ENCODE peak calls at places on chromosome 12, in six cellular contexts. One of them, this sample, is unnamed.

GRCh38 chr12:51328587-51328986 is 4.6 kb upstream of the BIN2 start:
- DNase-seq in esophagus squamous epithelium: no peak
- DNase-seq in WERI-Rb-1: no peak
- DNase-seq in dorsolateral prefrontal cortex: no peak
- DNase-seq in cardiac muscle cell: no peak
- DNase-seq in fibroblast of pulmonary artery: no peak
- DNase-seq in this sample: no peak

GRCh38 chr12:30515351-30515750 is 180.3 kb downstream of the IPO8 start:
- DNase-seq in esophagus squamous epithelium: no peak
- DNase-seq in WERI-Rb-1: no peak
- DNase-seq in dorsolateral prefrontal cortex: no peak
- DNase-seq in cardiac muscle cell: peak
- DNase-seq in fibroblast of pulmonary artery: peak
- DNase-seq in this sample: no peak

GRCh38 chr12:75703131-75703530 is 191.7 kb upstream of the KRR1 start:
- DNase-seq in esophagus squamous epithelium: no peak
- DNase-seq in WERI-Rb-1: no peak
- DNase-seq in dorsolateral prefrontal cortex: no peak
- DNase-seq in cardiac muscle cell: no peak
- DNase-seq in fibroblast of pulmonary artery: no peak
- DNase-seq in this sample: no peak

GRCh38 chr12:24909667-24910066 is 39.2 kb downstream of the BCAT1 start:
- DNase-seq in esophagus squamous epithelium: peak
- DNase-seq in WERI-Rb-1: no peak
- DNase-seq in dorsolateral prefrontal cortex: no peak
- DNase-seq in cardiac muscle cell: peak
- DNase-seq in fibroblast of pulmonary artery: peak
- DNase-seq in this sample: peak

GRCh38 chr12:120199595-120200306 is 1.2 kb downstream of the RPLP0 start:
- DNase-seq in esophagus squamous epithelium: no peak
- DNase-seq in WERI-Rb-1: no peak
- DNase-seq in dorsolateral prefrontal cortex: no peak
- DNase-seq in cardiac muscle cell: peak
- DNase-seq in fibroblast of pulmonary artery: peak
- DNase-seq in this sample: no peak

GRCh38 chr12:30914986-30915591 is 11.5 kb upstream of the TSPAN11 start:
- DNase-seq in esophagus squamous epithelium: no peak
- DNase-seq in WERI-Rb-1: no peak
- DNase-seq in dorsolateral prefrontal cortex: no peak
- DNase-seq in cardiac muscle cell: no peak
- DNase-seq in fibroblast of pulmonary artery: no peak
- DNase-seq in this sample: no peak

GRCh38 chr12:19338405-19338804 is 100.9 kb upstream of the AEBP2 start:
- DNase-seq in esophagus squamous epithelium: no peak
- DNase-seq in WERI-Rb-1: no peak
- DNase-seq in dorsolateral prefrontal cortex: no peak
- DNase-seq in cardiac muscle cell: peak
- DNase-seq in fibroblast of pulmonary artery: peak
- DNase-seq in this sample: no peak

GRCh38 chr12:22289250-22289649 is 45.3 kb downstream of the ST8SIA1 start:
- DNase-seq in esophagus squamous epithelium: no peak
- DNase-seq in WERI-Rb-1: no peak
- DNase-seq in dorsolateral prefrontal cortex: no peak
- DNase-seq in cardiac muscle cell: no peak
- DNase-seq in fibroblast of pulmonary artery: no peak
- DNase-seq in this sample: no peak

GRCh38 chr12:98373982-98374381 is 141.4 kb upstream of the TMPO start:
- DNase-seq in esophagus squamous epithelium: no peak
- DNase-seq in WERI-Rb-1: no peak
- DNase-seq in dorsolateral prefrontal cortex: no peak
- DNase-seq in cardiac muscle cell: peak
- DNase-seq in fibroblast of pulmonary artery: peak
- DNase-seq in this sample: no peak

GRCh38 chr12:98373019-98373554 is 142.3 kb upstream of the TMPO start:
- DNase-seq in esophagus squamous epithelium: no peak
- DNase-seq in WERI-Rb-1: no peak
- DNase-seq in dorsolateral prefrontal cortex: no peak
- DNase-seq in cardiac muscle cell: peak
- DNase-seq in fibroblast of pulmonary artery: peak
- DNase-seq in this sample: no peak

GRCh38 chr12:3743803-3744202 is 9.1 kb downstream of the CRACR2A start:
- DNase-seq in esophagus squamous epithelium: no peak
- DNase-seq in WERI-Rb-1: no peak
- DNase-seq in dorsolateral prefrontal cortex: no peak
- DNase-seq in cardiac muscle cell: peak
- DNase-seq in fibroblast of pulmonary artery: peak
- DNase-seq in this sample: no peak

GRCh38 chr12:84607170-84607569 is 305.4 kb downstream of the SLC6A15 start:
- DNase-seq in esophagus squamous epithelium: no peak
- DNase-seq in WERI-Rb-1: no peak
- DNase-seq in dorsolateral prefrontal cortex: no peak
- DNase-seq in cardiac muscle cell: no peak
- DNase-seq in fibroblast of pulmonary artery: no peak
- DNase-seq in this sample: no peak

GRCh38 chr12:52390739-52391617 is 5.5 kb upstream of the KRT84 start:
- DNase-seq in esophagus squamous epithelium: no peak
- DNase-seq in WERI-Rb-1: no peak
- DNase-seq in dorsolateral prefrontal cortex: no peak
- DNase-seq in cardiac muscle cell: peak
- DNase-seq in fibroblast of pulmonary artery: peak
- DNase-seq in this sample: no peak

GRCh38 chr12:45535610-45536180 is 193.8 kb upstream of the ARID2 start:
- DNase-seq in esophagus squamous epithelium: no peak
- DNase-seq in WERI-Rb-1: no peak
- DNase-seq in dorsolateral prefrontal cortex: no peak
- DNase-seq in cardiac muscle cell: no peak
- DNase-seq in fibroblast of pulmonary artery: no peak
- DNase-seq in this sample: no peak

GRCh38 chr12:130401703-130402102 is 64.0 kb downstream of the PIWIL1 start:
- DNase-seq in esophagus squamous epithelium: no peak
- DNase-seq in WERI-Rb-1: peak
- DNase-seq in dorsolateral prefrontal cortex: no peak
- DNase-seq in cardiac muscle cell: no peak
- DNase-seq in fibroblast of pulmonary artery: no peak
- DNase-seq in this sample: no peak
- TF ChIP-seq CTCF in esophagus squamous epithelium: no peak
- TF ChIP-seq CTCF in WERI-Rb-1: peak
- TF ChIP-seq CTCF in dorsolateral prefrontal cortex: peak
- TF ChIP-seq CTCF in cardiac muscle cell: no peak
- TF ChIP-seq CTCF in fibroblast of pulmonary artery: no peak
- TF ChIP-seq CTCF in this sample: peak

DNA sequence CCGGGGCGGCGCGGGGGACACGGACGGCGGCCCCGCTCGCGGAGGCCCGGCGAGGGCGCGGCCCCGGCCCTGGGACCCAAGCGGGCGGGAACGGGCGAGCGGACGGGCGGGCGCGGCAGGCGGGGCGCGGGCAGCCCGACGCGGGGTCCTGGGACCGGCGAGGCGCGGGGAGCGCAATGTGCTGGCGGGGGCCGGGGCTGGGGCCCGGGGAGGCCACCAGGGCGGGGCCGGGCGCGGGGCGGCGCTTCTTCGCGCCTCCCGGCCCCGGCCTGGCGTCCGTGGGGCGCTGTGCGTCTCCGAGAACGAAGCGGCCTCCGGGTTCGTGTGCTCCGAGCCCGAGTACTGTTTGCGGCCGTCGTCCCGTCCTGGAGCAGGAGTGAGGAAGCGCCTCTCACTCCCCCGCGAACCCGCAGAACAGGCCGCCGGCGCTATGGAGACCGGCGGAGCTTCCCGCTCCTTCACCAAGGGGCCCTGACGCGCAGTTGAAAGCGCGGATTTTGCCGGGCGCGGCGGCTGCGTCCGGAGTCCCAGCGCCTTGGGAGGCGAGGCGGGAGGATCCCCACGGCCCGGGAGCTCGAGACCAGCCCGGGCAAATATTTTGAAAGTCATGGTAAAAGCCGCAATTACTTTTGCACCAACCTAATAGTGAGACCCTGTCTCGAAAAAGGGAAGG is 415 bp upstream of the ANKLE2 start:
- DNase-seq in esophagus squamous epithelium: no peak
- DNase-seq in WERI-Rb-1: peak
- DNase-seq in dorsolateral prefrontal cortex: peak
- DNase-seq in cardiac muscle cell: peak
- DNase-seq in fibroblast of pulmonary artery: peak
- DNase-seq in this sample: peak
- TF ChIP-seq CTCF in esophagus squamous epithelium: peak
- TF ChIP-seq CTCF in WERI-Rb-1: peak
- TF ChIP-seq CTCF in dorsolateral prefrontal cortex: peak
- TF ChIP-seq CTCF in cardiac muscle cell: peak
- TF ChIP-seq CTCF in fibroblast of pulmonary artery: no peak
- TF ChIP-seq CTCF in this sample: peak

GRCh38 chr12:26921886-26922285 is 15.9 kb downstream of the INTS13 start:
- DNase-seq in esophagus squamous epithelium: no peak
- DNase-seq in WERI-Rb-1: no peak
- DNase-seq in dorsolateral prefrontal cortex: no peak
- DNase-seq in cardiac muscle cell: no peak
- DNase-seq in fibroblast of pulmonary artery: no peak
- DNase-seq in this sample: no peak

GRCh38 chr12:26919216-26919555 is 18.6 kb downstream of the INTS13 start:
- DNase-seq in esophagus squamous epithelium: no peak
- DNase-seq in WERI-Rb-1: no peak
- DNase-seq in dorsolateral prefrontal cortex: no peak
- DNase-seq in cardiac muscle cell: no peak
- DNase-seq in fibroblast of pulmonary artery: no peak
- DNase-seq in this sample: no peak

GRCh38 chr12:26918321-26919215 is 19.2 kb downstream of the INTS13 start:
- DNase-seq in esophagus squamous epithelium: no peak
- DNase-seq in WERI-Rb-1: no peak
- DNase-seq in dorsolateral prefrontal cortex: no peak
- DNase-seq in cardiac muscle cell: peak
- DNase-seq in fibroblast of pulmonary artery: no peak
- DNase-seq in this sample: no peak
- TF ChIP-seq CTCF in esophagus squamous epithelium: no peak
- TF ChIP-seq CTCF in WERI-Rb-1: no peak
- TF ChIP-seq CTCF in dorsolateral prefrontal cortex: peak
- TF ChIP-seq CTCF in cardiac muscle cell: peak
- TF ChIP-seq CTCF in fibroblast of pulmonary artery: peak
- TF ChIP-seq CTCF in this sample: peak

GRCh38 chr12:9378430-9378835 is 170.2 kb upstream of the PZP start:
- DNase-seq in esophagus squamous epithelium: no peak
- DNase-seq in WERI-Rb-1: peak
- DNase-seq in dorsolateral prefrontal cortex: no peak
- DNase-seq in cardiac muscle cell: peak
- DNase-seq in fibroblast of pulmonary artery: no peak
- DNase-seq in this sample: no peak
- TF ChIP-seq CTCF in esophagus squamous epithelium: peak
- TF ChIP-seq CTCF in WERI-Rb-1: peak
- TF ChIP-seq CTCF in dorsolateral prefrontal cortex: no peak
- TF ChIP-seq CTCF in cardiac muscle cell: peak
- TF ChIP-seq CTCF in fibroblast of pulmonary artery: peak
- TF ChIP-seq CTCF in this sample: peak

GRCh38 chr12:130459916-130460315 is 122.2 kb downstream of the PIWIL1 start:
- DNase-seq in esophagus squamous epithelium: no peak
- DNase-seq in WERI-Rb-1: peak
- DNase-seq in dorsolateral prefrontal cortex: no peak
- DNase-seq in cardiac muscle cell: no peak
- DNase-seq in fibroblast of pulmonary artery: no peak
- DNase-seq in this sample: no peak
- TF ChIP-seq CTCF in esophagus squamous epithelium: no peak
- TF ChIP-seq CTCF in WERI-Rb-1: peak
- TF ChIP-seq CTCF in dorsolateral prefrontal cortex: no peak
- TF ChIP-seq CTCF in cardiac muscle cell: no peak
- TF ChIP-seq CTCF in fibroblast of pulmonary artery: no peak
- TF ChIP-seq CTCF in this sample: no peak

DNA sequence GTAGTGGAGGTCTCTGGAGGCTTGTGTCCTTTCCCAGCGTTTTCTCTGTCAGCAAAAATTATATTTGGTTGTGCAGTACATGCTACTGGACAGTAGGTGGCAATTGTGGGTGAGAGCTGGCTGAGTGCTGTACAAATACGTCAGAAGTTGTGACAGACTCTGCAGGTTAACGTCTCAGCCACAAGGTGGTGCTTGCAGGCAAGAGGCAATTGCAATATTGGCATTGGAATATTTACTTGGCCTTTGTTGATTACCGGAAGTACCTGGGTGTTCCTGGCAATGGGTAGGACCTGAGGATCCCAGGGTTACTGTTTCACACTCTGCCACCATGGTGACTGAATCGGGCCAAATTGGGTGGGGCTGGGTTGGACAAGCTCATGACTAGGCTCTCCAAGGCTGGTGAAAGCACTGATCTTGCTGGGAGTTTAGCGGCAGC is 333.9 kb upstream of the LMO3 start:
- DNase-seq in esophagus squamous epithelium: no peak
- DNase-seq in WERI-Rb-1: peak
- DNase-seq in dorsolateral prefrontal cortex: no peak
- DNase-seq in cardiac muscle cell: peak
- DNase-seq in fibroblast of pulmonary artery: peak
- DNase-seq in this sample: no peak
- TF ChIP-seq CTCF in esophagus squamous epithelium: peak
- TF ChIP-seq CTCF in WERI-Rb-1: peak
- TF ChIP-seq CTCF in dorsolateral prefrontal cortex: no peak
- TF ChIP-seq CTCF in cardiac muscle cell: peak
- TF ChIP-seq CTCF in fibroblast of pulmonary artery: peak
- TF ChIP-seq CTCF in this sample: peak

This sample was measured in osteocyte.